ENCODE peak calls at places on chromosomes 12 and 14, in nine cellular contexts. One of them, this sample, is unnamed.

GRCh38 chr12:83434600-83434999 is 747.9 kb downstream of the TMTC2 start:
- DNase-seq in esophagus muscularis mucosa: no peak
- DNase-seq in H1: no peak
- DNase-seq in stomach: no peak
- DNase-seq in prostate gland: no peak
- DNase-seq in HepG2: no peak
- DNase-seq in upper lobe of left lung: no peak
- DNase-seq in HL-60: no peak
- DNase-seq in Panc1: no peak
- DNase-seq in this sample: no peak

GRCh38 chr14:86055512-86055911 is 525.6 kb downstream of the FLRT2 start:
- DNase-seq in HL-60: no peak
- DNase-seq in upper lobe of left lung: no peak
- DNase-seq in stomach: no peak
- DNase-seq in HepG2: no peak
- DNase-seq in H1: no peak
- DNase-seq in esophagus muscularis mucosa: no peak
- DNase-seq in Panc1: no peak
- DNase-seq in prostate gland: no peak
- DNase-seq in this sample: no peak

GRCh38 chr12:2944401-2945047 is 14.7 kb upstream of the TEAD4 start:
- DNase-seq in prostate gland: peak; percentile 49
- DNase-seq in HepG2: peak; percentile 46
- DNase-seq in stomach: peak; percentile 72
- DNase-seq in H1: peak; percentile 71
- DNase-seq in esophagus muscularis mucosa: no peak
- DNase-seq in Panc1: no peak
- DNase-seq in upper lobe of left lung: no peak
- DNase-seq in HL-60: peak; percentile 25
- DNase-seq in this sample: no peak

GRCh38 chr12:127998936-127999467 is 268.0 kb upstream of the TMEM132C start:
- DNase-seq in upper lobe of left lung: no peak
- DNase-seq in Panc1: no peak
- DNase-seq in stomach: no peak
- DNase-seq in HepG2: no peak
- DNase-seq in prostate gland: no peak
- DNase-seq in HL-60: no peak
- DNase-seq in H1: no peak
- DNase-seq in esophagus muscularis mucosa: no peak
- DNase-seq in this sample: no peak

GRCh38 chr12:119013023-119013422 is 31.7 kb downstream of the SRRM4 start:
- DNase-seq in HL-60: no peak
- DNase-seq in stomach: no peak
- DNase-seq in H1: no peak
- DNase-seq in esophagus muscularis mucosa: no peak
- DNase-seq in HepG2: no peak
- DNase-seq in Panc1: no peak
- DNase-seq in upper lobe of left lung: no peak
- DNase-seq in prostate gland: no peak
- DNase-seq in this sample: no peak

GRCh38 chr12:480831-481230 is 21.1 kb downstream of the B4GALNT3 start:
- DNase-seq in HL-60: no peak
- DNase-seq in Panc1: no peak
- DNase-seq in prostate gland: no peak
- DNase-seq in esophagus muscularis mucosa: no peak
- DNase-seq in HepG2: no peak
- DNase-seq in stomach: no peak
- DNase-seq in upper lobe of left lung: no peak
- DNase-seq in H1: no peak
- DNase-seq in this sample: no peak

GRCh38 chr14:75232597-75232996 is 46.0 kb upstream of the FOS start:
- DNase-seq in stomach: no peak
- DNase-seq in H1: no peak
- DNase-seq in prostate gland: no peak
- DNase-seq in esophagus muscularis mucosa: no peak
- DNase-seq in Panc1: no peak
- DNase-seq in HL-60: no peak
- DNase-seq in HepG2: no peak
- DNase-seq in upper lobe of left lung: no peak
- DNase-seq in this sample: no peak

GRCh38 chr12:42482820-42483533 is 106.6 kb downstream of the PRICKLE1 start:
- DNase-seq in stomach: peak; percentile 71
- DNase-seq in HepG2: peak; percentile 24
- DNase-seq in Panc1: no peak
- DNase-seq in upper lobe of left lung: peak; percentile 96
- DNase-seq in esophagus muscularis mucosa: no peak
- DNase-seq in prostate gland: peak; percentile 38
- DNase-seq in HL-60: peak; percentile 28
- DNase-seq in H1: peak; percentile 27
- DNase-seq in this sample: no peak

GRCh38 chr14:54579606-54580005 is 12.7 kb downstream of the SAMD4A start:
- DNase-seq in prostate gland: no peak
- DNase-seq in stomach: no peak
- DNase-seq in Panc1: no peak
- DNase-seq in HL-60: no peak
- DNase-seq in HepG2: no peak
- DNase-seq in upper lobe of left lung: no peak
- DNase-seq in esophagus muscularis mucosa: no peak
- DNase-seq in H1: no peak
- DNase-seq in this sample: no peak

GRCh38 chr12:6471992-6472366 is 1.5 kb upstream of the VAMP1 start:
- DNase-seq in HL-60: no peak
- DNase-seq in HepG2: no peak
- DNase-seq in prostate gland: no peak
- DNase-seq in stomach: no peak
- DNase-seq in Panc1: no peak
- DNase-seq in H1: no peak
- DNase-seq in esophagus muscularis mucosa: no peak
- DNase-seq in upper lobe of left lung: no peak
- DNase-seq in this sample: no peak

GRCh38 chr12:107379852-107380567 is 286.7 kb upstream of the CRY1 start:
- DNase-seq in Panc1: no peak
- DNase-seq in stomach: peak; percentile 36
- DNase-seq in HL-60: no peak
- DNase-seq in esophagus muscularis mucosa: no peak
- DNase-seq in HepG2: peak; percentile 67
- DNase-seq in H1: no peak
- DNase-seq in prostate gland: peak; percentile 59
- DNase-seq in upper lobe of left lung: no peak
- DNase-seq in this sample: no peak

GRCh38 chr12:49092086-49092815 is 2.4 kb downstream of the DHH start:
- DNase-seq in HepG2: peak; percentile 51
- DNase-seq in prostate gland: no peak
- DNase-seq in upper lobe of left lung: peak; percentile 61
- DNase-seq in Panc1: no peak
- DNase-seq in HL-60: peak; percentile 64
- DNase-seq in H1: no peak
- DNase-seq in stomach: no peak
- DNase-seq in esophagus muscularis mucosa: no peak
- DNase-seq in this sample: no peak

GRCh38 chr14:75711134-75711795 is 50.2 kb downstream of the TTLL5 start:
- DNase-seq in prostate gland: peak; percentile 48
- DNase-seq in stomach: peak; percentile 40
- DNase-seq in upper lobe of left lung: no peak
- DNase-seq in HepG2: peak; percentile 47
- DNase-seq in Panc1: peak; percentile 15
- DNase-seq in esophagus muscularis mucosa: no peak
- DNase-seq in H1: no peak
- DNase-seq in HL-60: peak; percentile 12
- DNase-seq in this sample: no peak

GRCh38 chr14:49940805-49941421 is 48.0 kb downstream of the ARF6 start:
- DNase-seq in HepG2: no peak
- DNase-seq in esophagus muscularis mucosa: no peak
- DNase-seq in upper lobe of left lung: no peak
- DNase-seq in H1: no peak
- DNase-seq in prostate gland: no peak
- DNase-seq in stomach: no peak
- DNase-seq in Panc1: no peak
- DNase-seq in HL-60: no peak
- DNase-seq in this sample: no peak

GRCh38 chr12:67354966-67355365 is 85.8 kb downstream of the CAND1 start:
- DNase-seq in HepG2: no peak
- DNase-seq in upper lobe of left lung: no peak
- DNase-seq in prostate gland: no peak
- DNase-seq in stomach: no peak
- DNase-seq in HL-60: no peak
- DNase-seq in H1: no peak
- DNase-seq in esophagus muscularis mucosa: no peak
- DNase-seq in Panc1: no peak
- DNase-seq in this sample: no peak
- TF ChIP-seq CTCF in HepG2: no peak
- TF ChIP-seq CTCF in upper lobe of left lung: no peak
- TF ChIP-seq CTCF in prostate gland: no peak
- TF ChIP-seq CTCF in stomach: no peak
- TF ChIP-seq CTCF in HL-60: no peak
- TF ChIP-seq CTCF in H1: no peak
- TF ChIP-seq CTCF in esophagus muscularis mucosa: no peak
- TF ChIP-seq CTCF in Panc1: no peak
- TF ChIP-seq CTCF in this sample: no peak

GRCh38 chr12:47819902-47820630 is at the start of gene HDAC7:
- DNase-seq in H1: no peak
- DNase-seq in stomach: peak; percentile 84
- DNase-seq in Panc1: no peak
- DNase-seq in HL-60: peak; percentile 59
- DNase-seq in prostate gland: peak; percentile 84
- DNase-seq in upper lobe of left lung: peak; percentile 93
- DNase-seq in HepG2: peak; percentile 62
- DNase-seq in esophagus muscularis mucosa: peak; percentile 97
- DNase-seq in this sample: no peak
- TF ChIP-seq POLR2AphosphoS5 in H1: no peak
- TF ChIP-seq POLR2AphosphoS5 in stomach: peak; percentile 81
- TF ChIP-seq POLR2AphosphoS5 in Panc1: no peak
- TF ChIP-seq POLR2AphosphoS5 in HL-60: peak; percentile 32
- TF ChIP-seq POLR2AphosphoS5 in prostate gland: no peak
- TF ChIP-seq POLR2AphosphoS5 in upper lobe of left lung: peak; percentile 34
- TF ChIP-seq POLR2AphosphoS5 in HepG2: no peak
- TF ChIP-seq POLR2AphosphoS5 in esophagus muscularis mucosa: peak; percentile 82
- TF ChIP-seq POLR2AphosphoS5 in this sample: no peak

GRCh38 chr14:92553456-92553855 is 39.9 kb downstream of the RIN3 start:
- DNase-seq in esophagus muscularis mucosa: no peak
- DNase-seq in prostate gland: no peak
- DNase-seq in HL-60: no peak
- DNase-seq in Panc1: no peak
- DNase-seq in H1: no peak
- DNase-seq in stomach: no peak
- DNase-seq in upper lobe of left lung: no peak
- DNase-seq in HepG2: no peak
- DNase-seq in this sample: no peak
- TF ChIP-seq CTCF in esophagus muscularis mucosa: no peak
- TF ChIP-seq CTCF in prostate gland: no peak
- TF ChIP-seq CTCF in HL-60: no peak
- TF ChIP-seq CTCF in Panc1: no peak
- TF ChIP-seq CTCF in H1: peak; percentile 12
- TF ChIP-seq CTCF in stomach: no peak
- TF ChIP-seq CTCF in upper lobe of left lung: no peak
- TF ChIP-seq CTCF in HepG2: peak; percentile 29
- TF ChIP-seq CTCF in this sample: no peak

GRCh38 chr12:31029916-31030562 is 43.6 kb upstream of the DDX11 start:
- DNase-seq in prostate gland: no peak
- DNase-seq in Panc1: no peak
- DNase-seq in upper lobe of left lung: no peak
- DNase-seq in esophagus muscularis mucosa: no peak
- DNase-seq in H1: no peak
- DNase-seq in HepG2: no peak
- DNase-seq in stomach: no peak
- DNase-seq in HL-60: no peak
- DNase-seq in this sample: peak; percentile 32
- TF ChIP-seq POLR2AphosphoS5 in prostate gland: no peak
- TF ChIP-seq POLR2AphosphoS5 in Panc1: no peak
- TF ChIP-seq POLR2AphosphoS5 in upper lobe of left lung: no peak
- TF ChIP-seq POLR2AphosphoS5 in esophagus muscularis mucosa: no peak
- TF ChIP-seq POLR2AphosphoS5 in H1: no peak
- TF ChIP-seq POLR2AphosphoS5 in HepG2: no peak
- TF ChIP-seq POLR2AphosphoS5 in stomach: no peak
- TF ChIP-seq POLR2AphosphoS5 in HL-60: no peak
- TF ChIP-seq POLR2AphosphoS5 in this sample: no peak

DNA sequence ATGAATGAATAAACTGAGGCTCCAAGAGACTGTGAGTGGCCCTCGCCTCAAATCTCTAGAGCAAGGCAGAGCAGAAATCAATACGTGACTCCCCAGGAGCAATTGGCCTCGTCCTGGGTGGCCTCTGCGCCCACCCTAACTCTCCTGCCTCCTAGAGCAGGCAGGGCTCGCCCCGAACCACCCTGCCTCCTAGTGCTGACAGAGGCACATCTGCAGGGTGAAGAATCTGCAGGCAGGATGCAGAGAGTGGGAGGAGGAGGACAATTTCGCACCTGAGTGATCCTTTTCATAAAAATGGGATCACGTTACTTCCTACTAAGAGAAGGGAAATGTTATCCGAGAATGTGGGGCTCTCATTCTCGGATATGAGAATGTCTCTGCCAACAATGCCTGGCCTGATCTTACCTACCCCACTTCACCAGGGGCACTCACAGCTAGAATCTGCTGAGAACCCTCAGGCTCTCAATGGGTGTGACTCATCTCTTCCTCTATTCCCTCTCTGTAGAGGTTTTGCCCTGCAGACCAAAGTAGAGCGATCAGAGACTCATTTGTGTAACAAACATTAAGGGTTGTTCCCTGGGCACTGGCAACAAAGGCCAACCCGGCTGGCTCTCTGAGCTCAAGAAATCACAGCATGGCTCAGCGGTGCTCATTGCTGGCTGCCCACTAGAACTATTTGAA is 61.7 kb upstream of the BCL2L14 start:
- DNase-seq in esophagus muscularis mucosa: no peak
- DNase-seq in prostate gland: no peak
- DNase-seq in HL-60: peak; percentile 73
- DNase-seq in stomach: no peak
- DNase-seq in HepG2: no peak
- DNase-seq in upper lobe of left lung: peak; percentile 23
- DNase-seq in H1: peak; percentile 78
- DNase-seq in Panc1: no peak
- DNase-seq in this sample: no peak
- TF ChIP-seq CTCF in esophagus muscularis mucosa: no peak
- TF ChIP-seq CTCF in prostate gland: no peak
- TF ChIP-seq CTCF in HL-60: no peak
- TF ChIP-seq CTCF in stomach: no peak
- TF ChIP-seq CTCF in HepG2: no peak
- TF ChIP-seq CTCF in upper lobe of left lung: no peak
- TF ChIP-seq CTCF in H1: peak; percentile 36
- TF ChIP-seq CTCF in Panc1: no peak
- TF ChIP-seq CTCF in this sample: no peak

GRCh38 chr12:66144796-66145754 is 14.5 kb upstream of the LLPH start:
- DNase-seq in Panc1: peak; percentile 41
- DNase-seq in stomach: peak; percentile 65
- DNase-seq in upper lobe of left lung: no peak
- DNase-seq in H1: no peak
- DNase-seq in HepG2: peak; percentile 69
- DNase-seq in esophagus muscularis mucosa: no peak
- DNase-seq in prostate gland: peak; percentile 62
- DNase-seq in HL-60: peak; percentile 86
- DNase-seq in this sample: no peak
- TF ChIP-seq POLR2AphosphoS5 in Panc1: no peak
- TF ChIP-seq POLR2AphosphoS5 in stomach: peak; percentile 83
- TF ChIP-seq POLR2AphosphoS5 in upper lobe of left lung: peak; percentile 64
- TF ChIP-seq POLR2AphosphoS5 in H1: no peak
- TF ChIP-seq POLR2AphosphoS5 in HepG2: no peak
- TF ChIP-seq POLR2AphosphoS5 in esophagus muscularis mucosa: no peak
- TF ChIP-seq POLR2AphosphoS5 in prostate gland: peak; percentile 80
- TF ChIP-seq POLR2AphosphoS5 in HL-60: peak; percentile 75
- TF ChIP-seq POLR2AphosphoS5 in this sample: peak; percentile 77

This sample was measured in vagina.